ENCODE peak calls at places on chromosomes 12 and 14, in seven cellular contexts. B is WERI-Rb-1, R is uterus, A is HepG2, V is thoracic aorta, G is neuronal stem cell, M is GM23248. H is an unnamed sample.
A peak's percentile ranks its signal among the peaks of the same experiment; 100 is the strongest.

GRCh38 chr14:30223385-30223785 is 295.7 kb upstream of the PRKD1 start:
- DNase-seq in B (no peak), A (peak; percentile 71), R (peak; percentile 44), V (peak; percentile 44), M (peak; percentile 86), G (no peak), H (peak; percentile 49)

GRCh38 chr12:57623385-57623784 is 9.6 kb downstream of the B4GALNT1 start:
- DNase-seq in A (no peak), M (no peak), B (no peak), R (no peak), G (no peak), V (no peak), H (no peak)

GRCh38 chr12:117494833-117495714 is 133.6 kb upstream of the NOS1 start:
- DNase-seq in R (no peak), V (no peak), M (no peak), G (no peak), A (peak; percentile 10), B (no peak), H (peak; percentile 66)

GRCh38 chr12:122836027-122836921 is 1.0 kb downstream of the HIP1R start:
- DNase-seq in M (peak; percentile 78), B (no peak), V (no peak), G (no peak), A (peak; percentile 66), R (no peak), H (peak; percentile 71)

GRCh38 chr12:127560041-127560478 is 706.9 kb upstream of the TMEM132C start:
- DNase-seq in V (no peak), G (no peak), B (no peak), R (no peak), A (no peak), M (no peak), H (no peak)

GRCh38 chr14:37270629-37271028 is 72.9 kb downstream of the MIPOL1 start:
- DNase-seq in A (peak; percentile 42), G (no peak), V (no peak), R (no peak), B (no peak), M (no peak), H (no peak)

GRCh38 chr12:125552223-125552747 is 487.1 kb downstream of the AACS start:
- DNase-seq in G (no peak), R (no peak), A (no peak), V (no peak), B (no peak), M (no peak), H (no peak)

GRCh38 chr12:32455607-32456063 is 56.3 kb downstream of the FGD4 start:
- DNase-seq in R (no peak), A (peak; percentile 55), B (no peak), M (peak; percentile 88), G (peak; percentile 32), V (no peak), H (peak; percentile 31)

GRCh38 chr14:103169954-103170353 is 46.7 kb downstream of the TNFAIP2 start:
- DNase-seq in M (no peak), G (no peak), A (no peak), B (no peak), V (no peak), R (no peak), H (no peak)

GRCh38 chr12:103012884-103013283 is 55.4 kb downstream of the ASCL1 start:
- DNase-seq in B (no peak), M (no peak), A (no peak), V (no peak), G (peak; percentile 74), R (no peak), H (peak; percentile 63)

GRCh38 chr14:72948481-72949138 is 22.3 kb downstream of the DCAF4 start:
- DNase-seq in G (peak; percentile 61), V (no peak), R (peak; percentile 42), M (peak; percentile 74), A (peak; percentile 27), B (peak; percentile 56), H (peak; percentile 89)

GRCh38 chr14:104140213-104140462 is 1.8 kb downstream of the KIF26A start:
- DNase-seq in M (no peak), V (no peak), A (no peak), B (peak; percentile 7), G (no peak), R (no peak), H (no peak)

GRCh38 chr12:75977952-75978671 is 53.5 kb downstream of the PHLDA1 start:
- DNase-seq in B (no peak), R (peak; percentile 33), M (peak; percentile 99), G (peak; percentile 33), A (peak; percentile 100), V (peak; percentile 54), H (peak; percentile 67)

GRCh38 chr14:56199976-56200577 is 81.9 kb downstream of the PELI2 start:
- DNase-seq in B (no peak), M (peak; percentile 21), R (no peak), G (no peak), V (no peak), A (no peak), H (no peak)

GRCh38 chr14:92601131-92601710 is 87.6 kb downstream of the RIN3 start:
- DNase-seq in V (no peak), M (no peak), R (no peak), B (no peak), A (no peak), G (no peak), H (peak; percentile 14)

GRCh38 chr14:68397827-68398226 is 395.0 kb downstream of the ZFP36L1 start:
- DNase-seq in G (no peak), A (no peak), R (peak; percentile 31), B (no peak), M (peak; percentile 75), V (no peak), H (no peak)

GRCh38 chr14:96797943-96798349 is 764 bp downstream of the VRK1 start:
- DNase-seq in G (peak; percentile 6), M (peak; percentile 46), B (peak; percentile 33), V (no peak), R (no peak), A (peak; percentile 20), H (no peak)

GRCh38 chr12:12952036-12952435 is at the start of gene GPRC5D:
- DNase-seq in A (no peak), B (no peak), G (no peak), R (no peak), M (no peak), V (no peak), H (no peak)

GRCh38 chr12:12945591-12945990 is 6.4 kb downstream of the GPRC5D start:
- DNase-seq in V (no peak), B (no peak), R (no peak), G (no peak), A (no peak), M (no peak), H (no peak)

GRCh38 chr12:12946686-12947355 is 5.1 kb downstream of the GPRC5D start:
- DNase-seq in M (peak; percentile 80), R (no peak), B (no peak), V (no peak), G (no peak), A (peak; percentile 89), H (no peak)

GRCh38 chr12:12951504-12951903 is 466 bp downstream of the GPRC5D start:
- DNase-seq in G (no peak), M (no peak), B (no peak), V (no peak), A (no peak), R (no peak), H (no peak)

GRCh38 chr12:12947902-12948301 is 4.1 kb downstream of the GPRC5D start:
- DNase-seq in B (no peak), G (no peak), M (peak; percentile 40), A (no peak), R (no peak), V (no peak), H (no peak)
- H3K27ac ChIP-seq in B (no peak overlapping the region), G (no peak overlapping the region), M (no peak overlapping the region), A (peak overlapping the region; percentile 29), R (no peak overlapping the region), V (no peak overlapping the region), H (no peak overlapping the region)

GRCh38 chr12:132936163-132936562 is 19.9 kb downstream of the ZNF605 start:
- DNase-seq in R (no peak), G (no peak), M (no peak), B (no peak), V (no peak), A (no peak), H (no peak)
- H3K9me3 ChIP-seq in R (no peaks in the 10 kb centered on the region), G (peaks cover 26% of the 10 kb centered on the region), M (peaks cover 5% of the 10 kb centered on the region), B (peaks cover 30% of the 10 kb centered on the region), V (peaks cover 70% of the 10 kb centered on the region), A (peaks cover 73% of the 10 kb centered on the region), H (peaks cover 73% of the 10 kb centered on the region)

GRCh38 chr12:9793774-9794395 is 33.2 kb upstream of the CD69 start:
- DNase-seq in B (no peak), R (no peak), M (no peak), A (no peak), V (no peak), G (no peak), H (no peak)

GRCh38 chr12:9792961-9793617 is 32.4 kb upstream of the CD69 start:
- DNase-seq in R (no peak), A (no peak), B (no peak), M (peak; percentile 46), V (no peak), G (no peak), H (no peak)

GRCh38 chr12:9794484-9795063 is 32.7 kb upstream of the KLRF1 start:
- DNase-seq in G (no peak), R (no peak), B (no peak), A (no peak), M (no peak), V (no peak), H (no peak)

GRCh38 chr12:9795945-9796344 is 31.3 kb upstream of the KLRF1 start:
- DNase-seq in M (no peak), R (no peak), B (no peak), V (no peak), G (no peak), A (no peak), H (no peak)

GRCh38 chr12:9792185-9792900 is 31.6 kb upstream of the CD69 start:
- DNase-seq in A (no peak), V (no peak), R (no peak), M (no peak), B (no peak), G (no peak), H (no peak)
- H3K27ac ChIP-seq in A (no peak overlapping the region), V (no peak overlapping the region), R (no peak overlapping the region), M (no peak overlapping the region), B (no peak overlapping the region), G (no peak overlapping the region), H (no peak overlapping the region)

DNA sequence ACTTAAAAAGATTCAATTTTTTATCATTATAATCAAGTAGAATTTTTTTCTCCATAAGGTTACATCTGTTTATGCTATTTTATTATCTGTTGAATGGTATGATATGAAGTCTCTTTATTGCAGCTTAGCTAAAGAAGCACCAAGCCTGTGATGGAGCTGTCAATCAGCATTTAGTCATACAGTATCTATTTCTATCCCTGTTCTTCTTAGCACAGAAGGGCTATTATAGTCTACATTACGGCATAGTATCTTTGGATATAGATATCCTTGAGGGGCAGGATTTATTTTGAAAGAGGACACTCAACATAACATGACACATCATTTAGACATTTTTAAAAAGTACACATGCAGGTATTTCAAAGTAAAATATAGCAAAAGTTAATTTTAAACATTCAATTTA is 277.2 kb downstream of the FOXG1 start:
- DNase-seq in V (no peak), B (no peak), M (no peak), G (no peak), A (no peak), R (no peak), H (no peak)
- H3K9me3 ChIP-seq in V (no peaks in the 10 kb centered on the region), B (no peaks in the 10 kb centered on the region), M (no peaks in the 10 kb centered on the region), G (no peaks in the 10 kb centered on the region), A (peaks cover 25% of the 10 kb centered on the region), R (no peaks in the 10 kb centered on the region), H (no peaks in the 10 kb centered on the region)

H was measured in endodermal cell.